ENCODE peak calls at places on chromosomes 4 and X, in seven cellular contexts. F, U, H, I, C, S and R are unnamed samples.

GRCh38 chrX:24494544-24495113 is 29.5 kb downstream of the PDK3 start:
- DNase-seq in F (peak), U (no peak), H (no peak), I (no peak), C (peak), S (peak), R (no peak)

GRCh38 chr4:53346920-53347852 is 18.7 kb downstream of the SCFD2 start:
- DNase-seq in F (peak), U (no peak), H (no peak), I (no peak), C (no peak), S (peak), R (no peak)

GRCh38 chr4:65604515-65604914 is 65.8 kb downstream of the EPHA5 start:
- DNase-seq in F (no peak), U (no peak), H (no peak), I (no peak), C (no peak), S (no peak), R (no peak)

GRCh38 chrX:141185366-141185765 is 8.4 kb upstream of the LDOC1 start:
- DNase-seq in F (no peak), U (no peak), H (no peak), I (no peak), C (no peak), S (no peak), R (no peak)

GRCh38 chr4:499563-499962 is 553 bp downstream of the PIGG start:
- DNase-seq in F (no peak), U (no peak), H (no peak), I (no peak), C (peak), S (peak), R (no peak)

GRCh38 chrX:50707955-50708694 is 105.9 kb downstream of the SHROOM4 start:
- DNase-seq in F (no peak), U (no peak), H (no peak), I (no peak), C (no peak), S (no peak), R (no peak)

GRCh38 chr4:114642173-114642780 is 43.7 kb downstream of the UGT8 start:
- DNase-seq in F (no peak), U (no peak), H (no peak), I (no peak), C (peak), S (no peak), R (no peak)

GRCh38 chrX:87265518-87265917 is 252.1 kb upstream of the KLHL4 start:
- DNase-seq in F (no peak), U (no peak), H (no peak), I (no peak), C (peak), S (no peak), R (no peak)

GRCh38 chr4:47862297-47862696 is 24.4 kb upstream of the CORIN start:
- DNase-seq in F (peak), U (no peak), H (no peak), I (no peak), C (no peak), S (peak), R (no peak)

GRCh38 chrX:7159132-7159861 is 11.3 kb upstream of the PUDP start:
- DNase-seq in F (peak), U (no peak), H (no peak), I (no peak), C (no peak), S (peak), R (no peak)

GRCh38 chrX:48102874-48103374 is 27.5 kb upstream of the SPACA5B start:
- DNase-seq in F (no peak), U (no peak), H (no peak), I (no peak), C (no peak), S (no peak), R (no peak)

GRCh38 chr4:124018383-124019317 is 622.1 kb downstream of the SPRY1 start:
- DNase-seq in F (peak), U (peak), H (no peak), I (no peak), C (peak), S (peak), R (no peak)

GRCh38 chrX:34943235-34943634 is 639 bp downstream of the FAM47B start:
- DNase-seq in F (no peak), U (no peak), H (no peak), I (no peak), C (no peak), S (no peak), R (no peak)

GRCh38 chrX:124347242-124347641 is 879 bp downstream of the SH2D1A start:
- DNase-seq in F (no peak), U (no peak), H (no peak), I (peak), C (no peak), S (no peak), R (peak)

GRCh38 chrX:41789374-41789773 is 65.4 kb downstream of the GPR82 start:
- DNase-seq in F (no peak), U (no peak), H (no peak), I (no peak), C (no peak), S (no peak), R (no peak)

GRCh38 chr4:86033171-86033570 is 326.7 kb downstream of the MAPK10 start:
- DNase-seq in F (peak), U (no peak), H (no peak), I (no peak), C (peak), S (peak), R (no peak)

GRCh38 chrX:128781506-128781905 is 729.3 kb upstream of the ACTRT1 start:
- DNase-seq in F (peak), U (peak), H (no peak), I (peak), C (peak), S (no peak), R (peak)

GRCh38 chr4:25113915-25114904 is 46.0 kb downstream of the SEPSECS start:
- DNase-seq in F (peak), U (no peak), H (no peak), I (no peak), C (no peak), S (peak), R (no peak)

GRCh38 chr4:149914521-149915115 is 99.0 kb upstream of the IQCM start:
- DNase-seq in F (peak), U (peak), H (no peak), I (peak), C (peak), S (peak), R (no peak)

GRCh38 chr4:38177792-38178665 is 217.8 kb downstream of the PTTG2 start:
- DNase-seq in F (no peak), U (no peak), H (no peak), I (peak), C (no peak), S (peak), R (peak)

GRCh38 chr4:14289708-14290107 is 662.2 kb upstream of the BOD1L1 start:
- DNase-seq in F (peak), U (no peak), H (no peak), I (no peak), C (no peak), S (no peak), R (no peak)

GRCh38 chrX:3518870-3519269 is 172.4 kb upstream of the MXRA5 start:
- DNase-seq in F (peak), U (no peak), H (no peak), I (no peak), C (no peak), S (peak), R (no peak)

GRCh38 chrX:69614896-69615295 is 1.0 kb upstream of the EDA start:
- DNase-seq in F (no peak), U (no peak), H (no peak), I (no peak), C (peak), S (no peak), R (no peak)

GRCh38 chrX:154360155-154360713 is 14.2 kb downstream of the FLNA start:
- DNase-seq in F (no peak), U (no peak), H (no peak), I (no peak), C (no peak), S (no peak), R (no peak)